ENCODE peak calls at places on chromosomes 13 and 19, in six cellular contexts. U, F, N, L, I and K are unnamed samples.

GRCh38 chr13:48009298-48009697 is 8.2 kb upstream of the SUCLA2 start:
- DNase-seq in F (peak; percentile 51), I (no peak), L (peak; percentile 73), U (no peak), N (peak; percentile 78), K (peak; percentile 75)

GRCh38 chr13:97308735-97309429 is 86.7 kb downstream of the MBNL2 start:
- DNase-seq in F (peak; percentile 34), I (no peak), N (peak; percentile 44), U (no peak), L (peak; percentile 42), K (no peak)

GRCh38 chr13:73607489-73608156 is 526.6 kb downstream of the KLF12 start:
- DNase-seq in F (peak; percentile 46), U (no peak), L (no peak), I (no peak), N (peak; percentile 54), K (no peak)

GRCh38 chr19:53624776-53625540 is 6.8 kb upstream of the DPRX start:
- DNase-seq in L (no peak), I (no peak), U (no peak), N (no peak), F (no peak), K (no peak)

GRCh38 chr19:33302974-33303790 is 848 bp upstream of the CEBPA start:
- DNase-seq in F (peak; percentile 41), I (peak; percentile 81), U (peak; percentile 84), N (peak; percentile 32), L (peak; percentile 57), K (peak; percentile 96)

GRCh38 chr13:52001120-52001731 is 10.0 kb downstream of the ATP7B start:
- DNase-seq in N (peak; percentile 50), I (peak; percentile 82), U (peak; percentile 46), F (peak; percentile 49), L (peak; percentile 39), K (no peak)

GRCh38 chr19:33249740-33250366 is 24.2 kb upstream of the SLC7A10 start:
- DNase-seq in U (no peak), I (no peak), N (no peak), F (no peak), L (no peak), K (no peak)

GRCh38 chr13:26710166-26710565 is 50.4 kb downstream of the GPR12 start:
- DNase-seq in I (peak; percentile 51), F (no peak), U (no peak), N (no peak), L (no peak), K (no peak)

GRCh38 chr13:48492123-48493075 is 40.5 kb downstream of the RCBTB2 start:
- DNase-seq in I (no peak), U (no peak), N (no peak), F (peak; percentile 18), L (no peak), K (peak; percentile 86)

GRCh38 chr13:48400820-48401219 is 12.1 kb downstream of the LPAR6 start:
- DNase-seq in F (peak; percentile 46), N (peak; percentile 59), U (no peak), I (no peak), L (peak; percentile 79), K (peak; percentile 15)

GRCh38 chr13:104485571-104485970 is 1419.4 kb upstream of the SLC10A2 start:
- DNase-seq in U (peak; percentile 5), F (no peak), I (no peak), L (no peak), N (no peak), K (no peak)

GRCh38 chr19:42067315-42067888 is 2.6 kb downstream of the GRIK5 start:
- DNase-seq in L (no peak), I (no peak), U (no peak), F (no peak), N (no peak), K (peak; percentile 73)

GRCh38 chr19:28294395-28294794 is 918.6 kb downstream of the UQCRFS1 start:
- DNase-seq in N (no peak), I (no peak), U (no peak), L (peak; percentile 74), F (no peak), K (no peak)

GRCh38 chr13:77565635-77566034 is 30.1 kb downstream of the SCEL start:
- DNase-seq in U (peak; percentile 39), N (peak; percentile 66), I (peak; percentile 65), F (peak; percentile 9), L (peak; percentile 23), K (no peak)

GRCh38 chr19:5621311-5621944 is 1.1 kb downstream of the SAFB2 start:
- DNase-seq in U (no peak), N (no peak), I (no peak), L (no peak), F (no peak), K (no peak)

GRCh38 chr13:42477588-42478190 is 96.3 kb upstream of the TNFSF11 start:
- DNase-seq in I (no peak), U (no peak), N (no peak), F (no peak), L (no peak), K (no peak)

GRCh38 chr13:69935043-69935442 is 172.6 kb upstream of the ATXN8OS start:
- DNase-seq in U (no peak), L (no peak), N (peak; percentile 44), I (no peak), F (no peak), K (no peak)

GRCh38 chr19:11378319-11379189 is 4.1 kb downstream of the SWSAP1 start:
- DNase-seq in L (peak; percentile 86), N (peak; percentile 95), I (peak; percentile 86), U (peak; percentile 88), F (peak; percentile 89), K (peak; percentile 98)

GRCh38 chr13:66424417-66424816 is 805.7 kb downstream of the PCDH9 start:
- DNase-seq in U (no peak), F (peak; percentile 75), N (peak; percentile 22), I (no peak), L (peak; percentile 78), K (no peak)

GRCh38 chr13:113853518-113854237 is 10.2 kb downstream of the GAS6 start:
- DNase-seq in U (no peak), I (no peak), N (no peak), L (no peak), F (peak; percentile 44), K (peak; percentile 62)

GRCh38 chr13:26221721-26222522 is at the start of gene RNF6:
- DNase-seq in L (peak; percentile 100), U (peak; percentile 97), N (peak; percentile 94), F (peak; percentile 99), I (peak; percentile 99), K (peak; percentile 98)

GRCh38 chr13:99406799-99407201 is 94.5 kb upstream of the TM9SF2 start:
- DNase-seq in F (no peak), U (no peak), I (no peak), L (no peak), N (no peak), K (no peak)

GRCh38 chr13:23750383-23751121 is 138.6 kb downstream of the MIPEP start:
- DNase-seq in N (peak; percentile 78), I (no peak), L (peak; percentile 58), U (no peak), F (peak; percentile 27), K (peak; percentile 62)

GRCh38 chr13:103140001-103140671 is 73.9 kb upstream of the SLC10A2 start:
- DNase-seq in N (peak; percentile 42), U (peak; percentile 46), I (peak; percentile 85), L (no peak), F (no peak), K (no peak)

GRCh38 chr19:1451916-1452801 is 2.2 kb downstream of the APC2 start:
- DNase-seq in L (no peak), F (no peak), U (peak; percentile 91), N (no peak), I (peak; percentile 79), K (no peak)

GRCh38 chr13:105272660-105273631 is 1262.5 kb downstream of the EFNB2 start:
- DNase-seq in L (no peak), I (no peak), F (no peak), U (peak; percentile 7), N (no peak), K (no peak)

GRCh38 chr13:67736646-67737420 is 506.7 kb upstream of the PCDH9 start:
- DNase-seq in U (peak; percentile 68), N (peak; percentile 25), I (peak; percentile 77), F (peak; percentile 68), L (peak; percentile 92), K (no peak)

GRCh38 chr13:95121516-95121915 is 179.7 kb downstream of the ABCC4 start:
- DNase-seq in L (peak; percentile 7), F (no peak), N (peak; percentile 68), I (no peak), U (no peak), K (no peak)
- H3K4me1 ChIP-seq in L (no peaks in the 10 kb centered on the region), F (peaks cover 4% of the 10 kb centered on the region), N (peaks cover 73% of the 10 kb centered on the region), I (no peaks in the 10 kb centered on the region), U (peaks cover 10% of the 10 kb centered on the region), K (no peaks in the 10 kb centered on the region)

GRCh38 chr19:32017341-32017948 is 328.0 kb upstream of the ZNF507 start:
- DNase-seq in U (no peak), F (no peak), L (peak; percentile 76), N (no peak), I (no peak), K (no peak)

GRCh38 chr19:32018014-32018413 is 327.4 kb upstream of the ZNF507 start:
- DNase-seq in L (peak; percentile 85), N (no peak), I (no peak), U (no peak), F (no peak), K (peak; percentile 72)

GRCh38 chr19:32020538-32020937 is 324.9 kb upstream of the ZNF507 start:
- DNase-seq in N (no peak), L (no peak), U (no peak), F (no peak), I (no peak), K (no peak)

GRCh38 chr19:32022044-32022945 is 323.1 kb upstream of the ZNF507 start:
- DNase-seq in F (no peak), N (no peak), I (no peak), U (no peak), L (no peak), K (peak; percentile 56)

DNA sequence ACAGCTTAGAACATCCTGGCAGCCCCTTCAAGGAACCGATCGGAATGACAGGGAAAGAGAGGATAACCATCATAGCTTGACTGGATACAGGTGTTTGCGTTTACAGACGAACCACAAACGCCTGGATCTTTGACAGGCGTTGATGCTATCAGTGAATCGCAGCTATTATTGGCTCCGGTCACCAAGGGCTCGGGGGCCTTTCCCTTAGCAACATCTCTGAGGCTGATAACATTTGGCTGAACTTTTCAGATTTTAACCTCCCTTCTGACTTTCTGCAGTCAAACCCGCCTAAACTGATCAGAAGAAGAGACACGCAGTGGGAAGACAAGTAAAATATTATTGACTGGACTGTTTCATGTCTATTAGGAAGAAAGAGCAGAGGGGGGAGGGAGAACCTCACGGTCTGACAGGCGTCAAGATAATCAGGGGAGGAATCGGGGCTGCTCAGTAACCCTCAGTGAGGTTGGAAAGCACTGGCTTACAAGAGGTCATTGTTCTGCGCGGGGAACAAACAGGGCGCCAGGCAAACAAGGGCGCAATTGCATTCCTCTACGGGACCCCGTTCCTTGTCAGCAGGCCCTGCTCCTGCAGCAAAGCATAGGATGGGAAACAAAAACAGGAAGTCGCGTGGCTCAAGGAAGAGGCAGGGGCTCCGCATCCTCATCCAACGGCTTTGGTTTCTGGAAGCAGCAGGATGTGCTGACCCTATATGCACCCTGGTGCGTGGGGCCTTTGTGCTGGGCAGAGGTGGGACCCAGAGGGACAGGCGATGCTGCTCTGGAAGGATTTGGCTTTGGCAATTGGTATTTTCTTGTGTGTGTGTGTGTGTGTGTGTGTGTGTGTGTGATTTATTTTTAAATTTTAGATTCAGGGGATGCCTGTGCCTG is 322.2 kb upstream of the ZNF507 start:
- DNase-seq in U (peak; percentile 29), N (no peak), I (peak; percentile 26), L (no peak), F (no peak), K (no peak)
- H2AFZ ChIP-seq in U (no peak overlapping the region), N (no peak overlapping the region), I (peak overlapping the region; percentile 83), L (no peak overlapping the region), F (peak overlapping the region; percentile 63), K (no peak overlapping the region)

GRCh38 chr13:40186041-40186440 is 480.4 kb downstream of the FOXO1 start:
- DNase-seq in U (no peak), L (no peak), I (no peak), F (no peak), N (no peak), K (no peak)
- H3K4me1 ChIP-seq in U (peaks cover 31% of the 10 kb centered on the region), L (no peaks in the 10 kb centered on the region), I (peaks cover 9% of the 10 kb centered on the region), F (no peaks in the 10 kb centered on the region), N (peaks cover 11% of the 10 kb centered on the region), K (peaks cover 10% of the 10 kb centered on the region)

GRCh38 chr13:106986687-106987434 is 418.9 kb upstream of the ARGLU1 start:
- DNase-seq in F (no peak), U (no peak), L (no peak), I (no peak), N (no peak), K (no peak)
- H2AFZ ChIP-seq in F (no peak overlapping the region), U (peak overlapping the region; percentile 45), L (no peak overlapping the region), I (no peak overlapping the region), N (no peak overlapping the region), K (no peak overlapping the region)